ENCODE peak calls at places on chromosomes 16 and 17, in four cellular contexts. One of them, this sample, is unnamed.

GRCh38 chr16:15509051-15509592 is 74.7 kb downstream of the BMERB1 start:
- DNase-seq in mesendoderm: peak; percentile 71
- DNase-seq in choroid plexus epithelial cell: peak; percentile 96
- DNase-seq in coronary artery: no peak
- DNase-seq in this sample: peak; percentile 60

GRCh38 chr17:41710472-41711090 is 1.6 kb upstream of the GAST start:
- DNase-seq in mesendoderm: no peak
- DNase-seq in choroid plexus epithelial cell: peak; percentile 63
- DNase-seq in coronary artery: no peak
- DNase-seq in this sample: no peak

GRCh38 chr17:39835038-39835786 is 28.9 kb downstream of the IKZF3 start:
- DNase-seq in mesendoderm: peak; percentile 27
- DNase-seq in choroid plexus epithelial cell: no peak
- DNase-seq in coronary artery: no peak
- DNase-seq in this sample: peak; percentile 10

GRCh38 chr16:64830653-64831052 is 291.2 kb downstream of the CDH11 start:
- DNase-seq in mesendoderm: no peak
- DNase-seq in choroid plexus epithelial cell: peak; percentile 77
- DNase-seq in coronary artery: no peak
- DNase-seq in this sample: no peak

GRCh38 chr16:88685156-88686061 is 898 bp downstream of the SNAI3 start:
- DNase-seq in mesendoderm: no peak
- DNase-seq in choroid plexus epithelial cell: peak; percentile 66
- DNase-seq in coronary artery: no peak
- DNase-seq in this sample: peak; percentile 95

GRCh38 chr16:72908362-72908838 is 139.5 kb downstream of the ZFHX3 start:
- DNase-seq in mesendoderm: no peak
- DNase-seq in choroid plexus epithelial cell: no peak
- DNase-seq in coronary artery: no peak
- DNase-seq in this sample: no peak

GRCh38 chr17:68089881-68090280 is 54.3 kb downstream of the KPNA2 start:
- DNase-seq in mesendoderm: peak; percentile 68
- DNase-seq in choroid plexus epithelial cell: no peak
- DNase-seq in coronary artery: peak; percentile 74
- DNase-seq in this sample: no peak

GRCh38 chr16:89334988-89335802 is 117.7 kb downstream of the ZNF778 start:
- DNase-seq in mesendoderm: no peak
- DNase-seq in choroid plexus epithelial cell: no peak
- DNase-seq in coronary artery: no peak
- DNase-seq in this sample: no peak

GRCh38 chr16:79844603-79845002 is 244.1 kb upstream of the MAF start:
- DNase-seq in mesendoderm: no peak
- DNase-seq in choroid plexus epithelial cell: no peak
- DNase-seq in coronary artery: no peak
- DNase-seq in this sample: no peak

GRCh38 chr16:80107900-80108299 is 432.9 kb upstream of the DYNLRB2 start:
- DNase-seq in mesendoderm: no peak
- DNase-seq in choroid plexus epithelial cell: no peak
- DNase-seq in coronary artery: no peak
- DNase-seq in this sample: no peak

GRCh38 chr17:54408741-54409140 is 491.9 kb upstream of the TOM1L1 start:
- DNase-seq in mesendoderm: peak; percentile 61
- DNase-seq in choroid plexus epithelial cell: no peak
- DNase-seq in coronary artery: no peak
- DNase-seq in this sample: no peak

GRCh38 chr16:30112197-30113030 is 923 bp downstream of the GDPD3 start:
- DNase-seq in mesendoderm: peak; percentile 74
- DNase-seq in choroid plexus epithelial cell: peak; percentile 74
- DNase-seq in coronary artery: no peak
- DNase-seq in this sample: peak; percentile 95

GRCh38 chr17:4856937-4857314 is 23.8 kb downstream of the MINK1 start:
- DNase-seq in mesendoderm: no peak
- DNase-seq in choroid plexus epithelial cell: no peak
- DNase-seq in coronary artery: no peak
- DNase-seq in this sample: no peak

GRCh38 chr17:43699438-43699756 is 37.7 kb upstream of the MEOX1 start:
- DNase-seq in mesendoderm: no peak
- DNase-seq in choroid plexus epithelial cell: no peak
- DNase-seq in coronary artery: no peak
- DNase-seq in this sample: no peak

GRCh38 chr17:19447085-19447583 is 36.1 kb downstream of the RNF112 start:
- DNase-seq in mesendoderm: peak; percentile 89
- DNase-seq in choroid plexus epithelial cell: peak; percentile 85
- DNase-seq in coronary artery: peak; percentile 79
- DNase-seq in this sample: peak; percentile 91

GRCh38 chr16:22071352-22071923 is 20.9 kb upstream of the VWA3A start:
- DNase-seq in mesendoderm: peak; percentile 23
- DNase-seq in choroid plexus epithelial cell: no peak
- DNase-seq in coronary artery: no peak
- DNase-seq in this sample: no peak

GRCh38 chr17:79991140-79991923 is 44.3 kb downstream of the TBC1D16 start:
- DNase-seq in mesendoderm: peak; percentile 87
- DNase-seq in choroid plexus epithelial cell: peak; percentile 82
- DNase-seq in coronary artery: peak; percentile 71
- DNase-seq in this sample: peak; percentile 99

GRCh38 chr17:1651559-1651844 is 1.8 kb upstream of the RILP start:
- DNase-seq in mesendoderm: no peak
- DNase-seq in choroid plexus epithelial cell: no peak
- DNase-seq in coronary artery: no peak
- DNase-seq in this sample: no peak

GRCh38 chr17:79942591-79943353 is 92.9 kb downstream of the TBC1D16 start:
- DNase-seq in mesendoderm: no peak
- DNase-seq in choroid plexus epithelial cell: no peak
- DNase-seq in coronary artery: peak; percentile 64
- DNase-seq in this sample: peak; percentile 49

GRCh38 chr16:67481561-67482259 is 753 bp upstream of the ATP6V0D1 start:
- DNase-seq in mesendoderm: no peak
- DNase-seq in choroid plexus epithelial cell: no peak
- DNase-seq in coronary artery: no peak
- DNase-seq in this sample: peak; percentile 37

GRCh38 chr16:67470314-67470713 is 10.6 kb downstream of the ATP6V0D1 start:
- DNase-seq in mesendoderm: no peak
- DNase-seq in choroid plexus epithelial cell: no peak
- DNase-seq in coronary artery: no peak
- DNase-seq in this sample: no peak

GRCh38 chr16:10868089-10868488 is 8.9 kb upstream of the CIITA start:
- DNase-seq in mesendoderm: no peak
- DNase-seq in choroid plexus epithelial cell: no peak
- DNase-seq in coronary artery: no peak
- DNase-seq in this sample: no peak

GRCh38 chr17:15882058-15882720 is 62.7 kb upstream of the ADORA2B start:
- DNase-seq in mesendoderm: peak; percentile 67
- DNase-seq in choroid plexus epithelial cell: no peak
- DNase-seq in coronary artery: no peak
- DNase-seq in this sample: peak; percentile 78

DNA sequence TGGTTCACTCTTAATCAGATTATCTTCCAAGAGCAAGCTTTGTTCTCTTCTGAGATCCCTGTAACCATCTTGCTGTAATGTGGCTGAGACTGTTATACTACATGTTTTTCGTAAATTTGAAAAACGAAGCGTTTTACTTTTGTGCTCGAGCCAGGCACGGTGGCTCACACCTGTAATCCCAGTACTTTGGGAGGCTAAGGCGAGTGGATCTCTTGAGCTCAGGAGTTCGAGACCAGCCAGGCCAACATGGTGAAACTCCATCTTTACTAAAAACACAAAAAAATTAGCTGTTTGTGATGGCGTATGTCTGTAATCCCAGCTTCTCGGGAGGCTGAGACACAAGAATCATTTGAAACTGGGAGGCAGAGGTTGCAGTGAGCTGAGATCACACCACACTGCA is 7.8 kb downstream of the CUEDC1 start:
- DNase-seq in mesendoderm: no peak
- DNase-seq in choroid plexus epithelial cell: no peak
- DNase-seq in coronary artery: no peak
- DNase-seq in this sample: no peak
- H3K4me3 ChIP-seq in mesendoderm: no peak overlapping the region
- H3K4me3 ChIP-seq in choroid plexus epithelial cell: peak overlapping the region; percentile 48
- H3K4me3 ChIP-seq in coronary artery: peak overlapping the region; percentile 68
- H3K4me3 ChIP-seq in this sample: no peak overlapping the region

GRCh38 chr17:82551779-82552457 is 32.4 kb downstream of the FOXK2 start:
- DNase-seq in mesendoderm: peak; percentile 35
- DNase-seq in choroid plexus epithelial cell: peak; percentile 78
- DNase-seq in coronary artery: peak; percentile 86
- DNase-seq in this sample: peak; percentile 84
- H3K4me3 ChIP-seq in mesendoderm: no peak overlapping the region
- H3K4me3 ChIP-seq in choroid plexus epithelial cell: no peak overlapping the region
- H3K4me3 ChIP-seq in coronary artery: no peak overlapping the region
- H3K4me3 ChIP-seq in this sample: no peak overlapping the region

GRCh38 chr17:83201206-83202001 is 122.0 kb downstream of the METRNL start:
- DNase-seq in mesendoderm: no peak
- DNase-seq in choroid plexus epithelial cell: no peak
- DNase-seq in coronary artery: no peak
- DNase-seq in this sample: no peak

GRCh38 chr17:83200746-83201145 is 121.3 kb downstream of the METRNL start:
- DNase-seq in mesendoderm: no peak
- DNase-seq in choroid plexus epithelial cell: no peak
- DNase-seq in coronary artery: no peak
- DNase-seq in this sample: no peak

GRCh38 chr17:83200231-83200699 is 120.9 kb downstream of the METRNL start:
- DNase-seq in mesendoderm: no peak
- DNase-seq in choroid plexus epithelial cell: no peak
- DNase-seq in coronary artery: peak; percentile 90
- DNase-seq in this sample: no peak

GRCh38 chr17:83198366-83199341 is 119.2 kb downstream of the METRNL start:
- DNase-seq in mesendoderm: no peak
- DNase-seq in choroid plexus epithelial cell: no peak
- DNase-seq in coronary artery: no peak
- DNase-seq in this sample: no peak

GRCh38 chr17:83199500-83200201 is 120.2 kb downstream of the METRNL start:
- DNase-seq in mesendoderm: no peak
- DNase-seq in choroid plexus epithelial cell: no peak
- DNase-seq in coronary artery: no peak
- DNase-seq in this sample: no peak
- H3K4me3 ChIP-seq in mesendoderm: no peak overlapping the region
- H3K4me3 ChIP-seq in choroid plexus epithelial cell: no peak overlapping the region
- H3K4me3 ChIP-seq in coronary artery: peak overlapping the region; percentile 6
- H3K4me3 ChIP-seq in this sample: no peak overlapping the region

DNA sequence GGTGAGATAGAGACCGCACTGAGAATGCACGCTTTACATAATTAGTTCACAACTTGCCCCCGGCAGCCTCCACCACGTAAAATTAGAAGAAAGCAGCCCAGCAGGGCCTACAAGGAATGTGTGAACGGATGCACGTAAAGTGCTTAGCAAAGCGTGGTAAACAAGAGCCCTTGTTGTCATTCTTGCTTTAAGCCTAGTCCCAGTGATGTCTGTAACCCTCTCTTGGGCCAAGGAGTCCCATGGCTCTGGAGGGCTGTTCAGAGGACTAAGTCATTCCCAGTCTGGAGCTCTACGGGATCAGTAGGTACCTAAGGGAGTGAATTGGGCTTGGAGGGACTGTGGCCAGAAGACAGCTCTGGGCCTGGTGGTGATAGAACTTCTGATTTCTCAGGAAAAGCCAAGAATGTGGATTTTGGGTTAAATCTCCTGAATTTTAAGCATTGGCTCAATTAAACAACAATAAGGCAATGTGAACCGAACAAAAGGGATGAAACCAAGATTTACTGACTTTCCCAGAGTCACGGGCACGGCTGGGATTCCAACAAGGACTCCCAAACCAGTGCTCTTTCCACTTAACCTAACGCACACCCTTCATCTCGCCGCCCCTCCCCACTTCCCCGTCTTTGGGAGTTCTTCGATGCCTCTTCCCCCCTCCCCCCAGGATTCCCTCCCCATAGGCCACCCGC is 775 bp upstream of the CHP2 start:
- DNase-seq in mesendoderm: no peak
- DNase-seq in choroid plexus epithelial cell: no peak
- DNase-seq in coronary artery: no peak
- DNase-seq in this sample: peak; percentile 16
- H3K4me3 ChIP-seq in mesendoderm: no peak overlapping the region
- H3K4me3 ChIP-seq in choroid plexus epithelial cell: no peak overlapping the region
- H3K4me3 ChIP-seq in coronary artery: peak overlapping the region; percentile 52
- H3K4me3 ChIP-seq in this sample: peak overlapping the region; percentile 56

GRCh38 chr16:57594531-57595031 is 33.8 kb upstream of the ADGRG1 start:
- DNase-seq in mesendoderm: no peak
- DNase-seq in choroid plexus epithelial cell: no peak
- DNase-seq in coronary artery: no peak
- DNase-seq in this sample: no peak

GRCh38 chr16:57591870-57592485 is 36.5 kb upstream of the ADGRG1 start:
- DNase-seq in mesendoderm: no peak
- DNase-seq in choroid plexus epithelial cell: no peak
- DNase-seq in coronary artery: no peak
- DNase-seq in this sample: no peak

GRCh38 chr16:57592591-57593003 is 35.8 kb upstream of the ADGRG1 start:
- DNase-seq in mesendoderm: no peak
- DNase-seq in choroid plexus epithelial cell: no peak
- DNase-seq in coronary artery: no peak
- DNase-seq in this sample: no peak

GRCh38 chr16:57593990-57594389 is 34.4 kb upstream of the ADGRG1 start:
- DNase-seq in mesendoderm: no peak
- DNase-seq in choroid plexus epithelial cell: no peak
- DNase-seq in coronary artery: no peak
- DNase-seq in this sample: no peak

DNA sequence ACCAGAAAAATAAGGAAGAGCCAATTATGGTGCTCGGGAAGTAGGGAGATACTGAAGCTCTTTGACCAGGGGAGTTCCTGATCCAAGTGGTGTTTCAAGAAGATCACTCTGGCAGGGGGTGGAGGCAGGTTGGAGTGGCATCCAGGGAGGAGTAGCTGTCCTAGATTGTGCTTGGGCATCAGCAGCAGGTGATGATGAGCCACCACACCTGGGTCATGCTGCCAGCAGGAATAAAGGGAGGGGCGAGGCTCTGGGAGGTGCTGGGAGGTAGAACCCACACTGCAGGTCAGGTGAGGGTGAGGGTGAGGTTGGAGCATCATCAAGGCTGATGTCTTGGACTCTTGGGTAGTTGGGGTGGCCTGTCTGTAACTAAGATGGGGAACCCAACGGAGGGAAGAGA is 35.4 kb upstream of the ADGRG1 start:
- DNase-seq in mesendoderm: no peak
- DNase-seq in choroid plexus epithelial cell: no peak
- DNase-seq in coronary artery: no peak
- DNase-seq in this sample: no peak
- H3K4me3 ChIP-seq in mesendoderm: no peak overlapping the region
- H3K4me3 ChIP-seq in choroid plexus epithelial cell: no peak overlapping the region
- H3K4me3 ChIP-seq in coronary artery: no peak overlapping the region
- H3K4me3 ChIP-seq in this sample: no peak overlapping the region

GRCh38 chr17:73091770-73092517 is 544 bp downstream of the SLC39A11 start:
- DNase-seq in mesendoderm: peak; percentile 46
- DNase-seq in choroid plexus epithelial cell: no peak
- DNase-seq in coronary artery: no peak
- DNase-seq in this sample: no peak

GRCh38 chr17:73091410-73091769 is 1.1 kb downstream of the SLC39A11 start:
- DNase-seq in mesendoderm: no peak
- DNase-seq in choroid plexus epithelial cell: no peak
- DNase-seq in coronary artery: no peak
- DNase-seq in this sample: no peak

GRCh38 chr17:73092518-73093135 is at the start of gene SLC39A11:
- DNase-seq in mesendoderm: peak; percentile 97
- DNase-seq in choroid plexus epithelial cell: peak; percentile 96
- DNase-seq in coronary artery: peak; percentile 94
- DNase-seq in this sample: peak; percentile 95

GRCh38 chr17:73090396-73091202 is 1.9 kb downstream of the SLC39A11 start:
- DNase-seq in mesendoderm: no peak
- DNase-seq in choroid plexus epithelial cell: no peak
- DNase-seq in coronary artery: no peak
- DNase-seq in this sample: no peak

GRCh38 chr17:73093286-73093685 is 798 bp upstream of the SLC39A11 start:
- DNase-seq in mesendoderm: no peak
- DNase-seq in choroid plexus epithelial cell: no peak
- DNase-seq in coronary artery: no peak
- DNase-seq in this sample: no peak
- H3K4me3 ChIP-seq in mesendoderm: no peak overlapping the region
- H3K4me3 ChIP-seq in choroid plexus epithelial cell: no peak overlapping the region
- H3K4me3 ChIP-seq in coronary artery: peak overlapping the region; percentile 92
- H3K4me3 ChIP-seq in this sample: no peak overlapping the region